ENCODE peak calls at places on chromosomes 6 and 20, in four cellular contexts. Z is MM.1S; C is lower leg skin; G is CD4-positive, CD25-positive, alpha-beta regulatory T cell. O is an unnamed sample.

GRCh38 chr6:144588674-144589325 is 303.7 kb downstream of the UTRN start:
- DNase-seq in C (no peak), Z (peak; percentile 48), G (no peak), O (no peak)

GRCh38 chr20:11216451-11217314 is 542.9 kb upstream of the JAG1 start:
- DNase-seq in G (no peak), C (no peak), Z (no peak), O (no peak)

GRCh38 chr6:50722829-50723562 is 9.7 kb downstream of the TFAP2D start:
- DNase-seq in C (no peak), Z (no peak), G (no peak), O (no peak)

GRCh38 chr6:38476141-38476540 is 163.6 kb downstream of the BTBD9 start:
- DNase-seq in C (no peak), G (no peak), Z (no peak), O (no peak)

GRCh38 chr6:35084511-35085203 is 56.5 kb downstream of the TCP11 start:
- DNase-seq in G (no peak), Z (no peak), C (no peak), O (no peak)

GRCh38 chr6:42141603-42142117 is 760 bp downstream of the C6orf132 start:
- DNase-seq in G (no peak), Z (no peak), C (no peak), O (no peak)

GRCh38 chr6:41690541-41691330 is 44.7 kb downstream of the TFEB start:
- DNase-seq in G (no peak), Z (no peak), C (no peak), O (no peak)

GRCh38 chr6:138862491-138862890 is 66.6 kb downstream of the ECT2L start:
- DNase-seq in C (no peak), G (no peak), Z (no peak), O (no peak)

GRCh38 chr20:11522359-11522758 is 395.3 kb upstream of the BTBD3 start:
- DNase-seq in Z (no peak), C (no peak), G (no peak), O (no peak)

GRCh38 chr20:50305636-50306477 is 115.2 kb downstream of the CEBPB start:
- DNase-seq in Z (no peak), G (no peak), C (peak; percentile 73), O (no peak)

GRCh38 chr6:37134622-37135191 is 35.2 kb upstream of the PIM1 start:
- DNase-seq in C (peak; percentile 69), G (no peak), Z (no peak), O (no peak)

GRCh38 chr20:52746190-52746589 is 226.0 kb upstream of the TSHZ2 start:
- DNase-seq in Z (no peak), G (no peak), C (no peak), O (no peak)

GRCh38 chr6:145189836-145190235 is 545.5 kb downstream of the EPM2A start:
- DNase-seq in Z (no peak), G (no peak), C (no peak), O (no peak)

GRCh38 chr6:41716516-41717446 is 18.6 kb downstream of the TFEB start:
- DNase-seq in Z (no peak), C (no peak), G (no peak), O (no peak)

GRCh38 chr6:138431276-138432062 is 27.4 kb downstream of the HEBP2 start:
- DNase-seq in G (no peak), C (no peak), Z (no peak), O (no peak)

GRCh38 chr6:14166821-14167220 is 49.2 kb downstream of the CD83 start:
- DNase-seq in G (no peak), Z (no peak), C (no peak), O (no peak)

GRCh38 chr6:53056273-53056672 is 8.9 kb upstream of the FBXO9 start:
- DNase-seq in G (no peak), C (no peak), Z (no peak), O (no peak)

GRCh38 chr20:9220874-9221547 is 152.1 kb downstream of the PLCB4 start:
- DNase-seq in C (no peak), G (no peak), Z (no peak), O (no peak)

GRCh38 chr6:33433560-33434191 is 13.8 kb downstream of the SYNGAP1 start:
- DNase-seq in C (no peak), G (no peak), Z (no peak), O (no peak)

GRCh38 chr6:16130932-16131387 is 2.1 kb downstream of the MYLIP start:
- DNase-seq in G (peak; percentile 46), Z (peak; percentile 89), C (peak; percentile 72), O (peak; percentile 61)

GRCh38 chr20:56433221-56433879 is 21.3 kb downstream of the CASS4 start:
- DNase-seq in Z (no peak), C (no peak), G (no peak), O (no peak)

GRCh38 chr20:2093200-2093781 is 8.3 kb upstream of the STK35 start:
- DNase-seq in Z (peak; percentile 59), C (no peak), G (no peak), O (peak; percentile 50)

GRCh38 chr6:130708338-130708737 is 118.9 kb upstream of the SMLR1 start:
- DNase-seq in G (no peak), C (no peak), Z (no peak), O (no peak)

GRCh38 chr6:131210469-131210868 is 75.2 kb downstream of the AKAP7 start:
- DNase-seq in G (no peak), Z (no peak), C (no peak), O (no peak)

GRCh38 chr20:44406572-44407100 is 51.1 kb downstream of the HNF4A start:
- DNase-seq in G (no peak), Z (no peak), C (no peak), O (no peak)

GRCh38 chr6:44237021-44237812 is 9.7 kb upstream of the HSP90AB1 start:
- DNase-seq in C (peak; percentile 91), G (peak; percentile 58), Z (peak; percentile 78), O (peak; percentile 75)

GRCh38 chr6:18823782-18824386 is 436.7 kb downstream of the RNF144B start:
- DNase-seq in G (no peak), Z (peak; percentile 23), C (no peak), O (peak; percentile 11)

GRCh38 chr6:158926429-158926828 is 73.6 kb downstream of the RSPH3 start:
- DNase-seq in G (no peak), C (no peak), Z (no peak), O (no peak)

GRCh38 chr6:91117550-91117949 is 530.7 kb upstream of the MAP3K7 start:
- DNase-seq in C (no peak), Z (no peak), G (no peak), O (no peak)

GRCh38 chr6:125639621-125640020 is 109.8 kb upstream of the HEY2 start:
- DNase-seq in Z (no peak), G (no peak), C (no peak), O (no peak)

GRCh38 chr6:7137335-7138106 is 29.8 kb downstream of the RREB1 start:
- DNase-seq in C (peak; percentile 71), Z (peak; percentile 87), G (peak; percentile 36), O (peak; percentile 52)

GRCh38 chr6:47076422-47077344 is 34.6 kb upstream of the ADGRF1 start:
- DNase-seq in C (no peak), Z (no peak), G (no peak), O (no peak)

GRCh38 chr20:23145281-23145700 is 59.2 kb upstream of the CD93 start:
- DNase-seq in C (no peak), G (no peak), Z (no peak), O (no peak)

GRCh38 chr20:19368351-19368750 is 155.9 kb downstream of the SLC24A3 start:
- DNase-seq in G (no peak), C (no peak), Z (no peak), O (no peak)

GRCh38 chr20:38706482-38706881 is 17.8 kb upstream of the SLC32A1 start:
- DNase-seq in G (no peak), C (no peak), Z (no peak), O (no peak)

GRCh38 chr6:15513131-15513771 is 149.6 kb downstream of the DTNBP1 start:
- DNase-seq in Z (no peak), C (no peak), G (no peak), O (no peak)

GRCh38 chr6:4008324-4009047 is 70.5 kb downstream of the FAM217A start:
- DNase-seq in C (no peak), G (no peak), Z (peak; percentile 58), O (peak; percentile 51)